ENCODE peak calls at places on chromosomes 7 and 10, in six cellular contexts. J, D, Q, W, A and S are unnamed samples.

GRCh38 chr10:94129393-94130130 is 135.8 kb downstream of the PLCE1 start:
- DNase-seq in J (no peak), D (peak), Q (no peak), W (no peak), A (no peak), S (no peak)

GRCh38 chr7:92674379-92674778 is 84.2 kb upstream of the FAM133B start:
- DNase-seq in J (no peak), D (no peak), Q (no peak), W (no peak), A (no peak), S (no peak)

GRCh38 chr7:74479066-74479781 is 25.5 kb downstream of the GTF2IRD1 start:
- DNase-seq in J (peak), D (no peak), Q (no peak), W (peak), A (no peak), S (no peak)

GRCh38 chr10:12091420-12091819 is 22.7 kb downstream of the DHTKD1 start:
- DNase-seq in J (no peak), D (no peak), Q (no peak), W (no peak), A (no peak), S (no peak)

GRCh38 chr7:144519900-144520299 is 116.4 kb upstream of the NOBOX start:
- DNase-seq in J (no peak), D (no peak), Q (no peak), W (no peak), A (no peak), S (no peak)

GRCh38 chr7:36852017-36852416 is 127.7 kb upstream of the AOAH start:
- DNase-seq in J (no peak), D (no peak), Q (no peak), W (no peak), A (no peak), S (no peak)

GRCh38 chr10:61564444-61564843 is 98.3 kb upstream of the CABCOCO1 start:
- DNase-seq in J (no peak), D (no peak), Q (no peak), W (no peak), A (no peak), S (no peak)

GRCh38 chr7:18402488-18403183 is 92.9 kb upstream of the HDAC9 start:
- DNase-seq in J (no peak), D (no peak), Q (no peak), W (no peak), A (no peak), S (no peak)

GRCh38 chr7:4774804-4775280 is 581 bp upstream of the AP5Z1 start:
- DNase-seq in J (no peak), D (no peak), Q (no peak), W (no peak), A (no peak), S (no peak)

GRCh38 chr7:64744680-64745079 is 49.5 kb upstream of the ZNF138 start:
- DNase-seq in J (no peak), D (no peak), Q (no peak), W (no peak), A (no peak), S (no peak)

GRCh38 chr7:97167176-97167575 is 49.7 kb downstream of the SDHAF3 start:
- DNase-seq in J (no peak), D (no peak), Q (no peak), W (no peak), A (no peak), S (no peak)

GRCh38 chr7:80719261-80719660 is 80.8 kb downstream of the CD36 start:
- DNase-seq in J (no peak), D (no peak), Q (no peak), W (no peak), A (no peak), S (no peak)

GRCh38 chr10:94287331-94287730 is 75.4 kb downstream of the NOC3L start:
- DNase-seq in J (no peak), D (no peak), Q (no peak), W (no peak), A (no peak), S (no peak)

GRCh38 chr10:118365702-118366101 is 23.6 kb upstream of the FAM204A start:
- DNase-seq in J (no peak), D (no peak), Q (no peak), W (no peak), A (no peak), S (no peak)

GRCh38 chr10:36703179-36703578 is 422.2 kb upstream of the ANKRD30A start:
- DNase-seq in J (no peak), D (no peak), Q (no peak), W (no peak), A (no peak), S (no peak)

GRCh38 chr7:50848203-50848602 is 65.5 kb upstream of the GRB10 start:
- DNase-seq in J (no peak), D (no peak), Q (no peak), W (no peak), A (no peak), S (no peak)

GRCh38 chr10:102280397-102281015 is 35.2 kb downstream of the GBF1 start:
- DNase-seq in J (no peak), D (no peak), Q (no peak), W (peak), A (no peak), S (no peak)

GRCh38 chr10:44382131-44382858 is 2.6 kb downstream of the CXCL12 start:
- DNase-seq in J (peak), D (peak), Q (no peak), W (peak), A (no peak), S (no peak)

GRCh38 chr10:44383749-44384600 is 922 bp downstream of the CXCL12 start:
- DNase-seq in J (peak), D (peak), Q (no peak), W (peak), A (peak), S (no peak)

GRCh38 chr10:44384601-44385422 is at the start of gene CXCL12:
- DNase-seq in J (peak), D (peak), Q (no peak), W (peak), A (peak), S (no peak)

GRCh38 chr10:44380829-44381600 is 3.9 kb downstream of the CXCL12 start:
- DNase-seq in J (peak), D (no peak), Q (no peak), W (no peak), A (no peak), S (no peak)

DNA sequence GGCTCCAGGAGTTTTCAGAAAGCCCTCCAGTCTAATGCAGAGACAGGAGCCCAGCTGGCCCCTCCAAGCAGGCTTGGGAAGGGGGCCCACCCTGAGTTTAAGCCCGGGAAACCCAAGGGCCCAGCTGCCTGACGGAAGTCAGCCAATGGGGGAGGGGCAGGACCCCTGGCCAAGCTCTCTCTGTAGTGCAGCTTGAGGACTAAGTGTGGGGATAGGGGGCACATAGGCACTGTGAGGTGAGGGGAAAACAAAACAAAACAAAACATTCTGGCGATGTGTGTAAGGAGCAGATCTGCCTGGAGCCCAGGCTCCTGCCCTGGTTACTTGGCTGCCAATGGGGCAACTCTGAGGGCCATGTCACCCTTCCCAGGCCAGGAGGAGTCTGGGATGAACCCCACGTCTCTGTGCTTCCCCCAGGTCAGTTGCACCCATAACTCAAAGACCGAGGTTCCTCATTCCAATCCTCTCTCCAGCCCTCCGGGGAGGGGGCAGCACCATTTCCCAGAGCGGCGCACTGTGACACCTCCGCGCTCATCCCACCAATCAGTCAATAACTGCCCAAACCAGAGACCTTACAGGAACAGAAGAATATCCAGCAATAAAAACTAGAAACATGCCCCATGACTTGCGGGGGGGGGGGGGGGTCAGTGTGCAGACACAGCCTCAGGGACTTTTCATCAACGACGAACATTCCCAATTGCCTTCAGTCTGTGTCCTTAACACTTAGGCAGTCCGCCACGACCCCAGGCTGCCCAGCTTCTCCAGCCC is 1.7 kb downstream of the CXCL12 start:
- DNase-seq in J (peak), D (peak), Q (no peak), W (no peak), A (no peak), S (no peak)
- H3K4me3 ChIP-seq in J (peak), D (no peak), Q (no peak), W (peak), A (peak), S (peak)

GRCh38 chr10:122114156-122114747 is 125.3 kb downstream of the TACC2 start:
- DNase-seq in J (no peak), D (no peak), Q (no peak), W (no peak), A (no peak), S (no peak)

GRCh38 chr10:122115874-122116273 is 126.9 kb downstream of the TACC2 start:
- DNase-seq in J (no peak), D (no peak), Q (no peak), W (no peak), A (no peak), S (no peak)

GRCh38 chr10:122112625-122113160 is 123.7 kb downstream of the TACC2 start:
- DNase-seq in J (peak), D (peak), Q (no peak), W (peak), A (peak), S (no peak)

GRCh38 chr10:122112021-122112616 is 123.2 kb downstream of the TACC2 start:
- DNase-seq in J (no peak), D (peak), Q (no peak), W (no peak), A (no peak), S (no peak)

GRCh38 chr10:122113161-122113944 is 124.4 kb downstream of the TACC2 start:
- DNase-seq in J (peak), D (peak), Q (no peak), W (peak), A (peak), S (no peak)
- H3K4me3 ChIP-seq in J (peak), D (peak), Q (no peak), W (peak), A (peak), S (peak)

GRCh38 chr7:155643804-155644177 is 670 bp upstream of the RBM33 start:
- DNase-seq in J (no peak), D (no peak), Q (no peak), W (no peak), A (no peak), S (no peak)
- H3K4me3 ChIP-seq in J (peak), D (peak), Q (peak), W (peak), A (peak), S (peak)

GRCh38 chr10:24848169-24848688 is 104.2 kb downstream of the PRTFDC1 start:
- DNase-seq in J (no peak), D (no peak), Q (no peak), W (no peak), A (no peak), S (no peak)

GRCh38 chr10:24849537-24850299 is 102.7 kb downstream of the PRTFDC1 start:
- DNase-seq in J (no peak), D (no peak), Q (no peak), W (no peak), A (no peak), S (no peak)

GRCh38 chr10:24847476-24847875 is 104.9 kb downstream of the PRTFDC1 start:
- DNase-seq in J (no peak), D (no peak), Q (no peak), W (no peak), A (no peak), S (no peak)

GRCh38 chr10:24850726-24851300 is 101.6 kb downstream of the PRTFDC1 start:
- DNase-seq in J (no peak), D (no peak), Q (no peak), W (no peak), A (no peak), S (no peak)

DNA sequence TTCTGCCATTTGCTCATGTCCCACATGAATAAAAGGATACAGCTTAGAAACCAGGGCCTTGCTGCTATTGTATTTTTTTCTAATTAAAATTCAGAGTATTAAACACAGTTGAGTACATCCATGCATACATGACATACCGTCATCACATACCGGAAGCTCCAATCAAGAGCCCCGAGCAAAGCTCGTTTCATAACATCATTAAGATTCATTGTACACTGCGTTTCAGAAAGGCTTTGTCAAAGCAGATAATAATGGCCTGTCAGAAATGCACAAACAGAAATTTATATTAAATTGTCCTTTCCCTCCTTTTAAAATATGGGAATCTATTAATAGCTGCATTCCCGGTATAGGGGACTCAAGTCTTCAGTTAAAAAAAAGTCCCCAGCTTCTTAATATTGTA is 103.4 kb downstream of the PRTFDC1 start:
- DNase-seq in J (no peak), D (no peak), Q (no peak), W (no peak), A (no peak), S (no peak)
- H3K4me3 ChIP-seq in J (no peak), D (no peak), Q (no peak), W (no peak), A (no peak), S (no peak)

DNA sequence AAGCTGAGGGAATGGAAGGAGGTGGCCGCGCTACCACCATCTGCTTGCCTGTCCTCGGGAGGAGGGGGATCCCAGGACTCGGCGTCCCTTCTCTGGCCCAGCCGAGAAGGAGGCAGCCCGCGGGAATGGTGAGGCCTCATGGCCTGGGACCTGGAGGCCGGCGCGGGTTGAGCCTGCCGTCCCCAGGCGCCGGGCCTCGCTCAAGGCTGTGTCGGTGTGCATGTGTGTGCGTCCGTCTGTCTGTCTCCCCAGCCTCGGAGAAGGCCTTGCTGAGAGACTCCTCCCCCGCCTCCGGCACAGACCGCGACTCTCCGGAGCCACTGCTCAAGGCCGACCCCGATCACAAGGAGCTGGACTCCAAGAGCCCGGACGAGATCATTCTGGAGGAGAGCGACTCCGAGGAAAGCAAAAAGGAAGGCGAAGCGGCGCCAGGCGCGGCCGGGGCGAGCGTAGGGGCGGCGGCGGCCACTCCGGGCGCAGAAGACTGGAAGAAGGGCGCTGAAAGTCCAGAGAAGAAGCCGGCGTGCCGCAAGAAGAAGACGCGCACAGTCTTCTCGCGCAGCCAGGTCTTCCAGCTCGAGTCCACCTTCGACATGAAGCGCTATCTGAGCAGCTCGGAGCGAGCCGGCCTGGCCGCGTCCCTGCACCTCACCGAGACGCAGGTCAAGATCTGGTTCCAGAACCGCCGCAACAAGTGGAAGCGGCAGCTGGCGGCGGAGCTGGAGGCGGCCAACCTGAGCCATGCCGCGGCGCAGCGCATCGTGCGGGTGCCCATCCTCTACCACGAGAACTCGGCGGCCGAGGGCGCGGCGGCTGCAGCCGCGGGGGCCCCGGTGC is 1.3 kb downstream of the HMX3 start:
- DNase-seq in J (no peak), D (no peak), Q (no peak), W (no peak), A (peak), S (no peak)
- H3K4me3 ChIP-seq in J (no peak), D (no peak), Q (peak), W (peak), A (no peak), S (peak)